ENCODE peak calls at places on chromosomes 11 and 22, in nine cellular contexts. One of them, this sample, is unnamed.

GRCh38 chr22:38040953-38041759 is 16.0 kb upstream of the PICK1 start:
- DNase-seq in adipocyte: no peak
- DNase-seq in cardiac fibroblast: no peak
- DNase-seq in activated gamma-delta T cell treated with anti-CD3 and anti-CD28 coated beads, Interleukin-2, amount 50 U/mL, for 16 hours: no peak
- DNase-seq in COR-L47: no peak
- DNase-seq in ELF-1: peak; percentile 25
- DNase-seq in NCI-H1092 treated with DMSO at 0.1 percent for 48 hours: no peak
- DNase-seq in astrocyte of the hippocampus: peak; percentile 40
- DNase-seq in osteocyte: no peak
- DNase-seq in this sample: no peak

GRCh38 chr22:39277135-39277607 is 32.4 kb upstream of the PDGFB start:
- DNase-seq in adipocyte: peak; percentile 85
- DNase-seq in cardiac fibroblast: peak; percentile 57
- DNase-seq in activated gamma-delta T cell treated with anti-CD3 and anti-CD28 coated beads, Interleukin-2, amount 50 U/mL, for 16 hours: no peak
- DNase-seq in COR-L47: no peak
- DNase-seq in ELF-1: no peak
- DNase-seq in NCI-H1092 treated with DMSO at 0.1 percent for 48 hours: no peak
- DNase-seq in astrocyte of the hippocampus: no peak
- DNase-seq in osteocyte: no peak
- DNase-seq in this sample: peak; percentile 48

GRCh38 chr22:23591203-23591791 is 11.2 kb upstream of the IGLL1 start:
- DNase-seq in adipocyte: peak; percentile 65
- DNase-seq in cardiac fibroblast: peak; percentile 78
- DNase-seq in activated gamma-delta T cell treated with anti-CD3 and anti-CD28 coated beads, Interleukin-2, amount 50 U/mL, for 16 hours: peak; percentile 27
- DNase-seq in COR-L47: peak; percentile 18
- DNase-seq in ELF-1: peak; percentile 88
- DNase-seq in NCI-H1092 treated with DMSO at 0.1 percent for 48 hours: peak; percentile 51
- DNase-seq in astrocyte of the hippocampus: peak; percentile 76
- DNase-seq in osteocyte: no peak
- DNase-seq in this sample: peak; percentile 55

GRCh38 chr11:82675838-82676237 is 57.8 kb downstream of the FAM181B start:
- DNase-seq in adipocyte: no peak
- DNase-seq in cardiac fibroblast: no peak
- DNase-seq in activated gamma-delta T cell treated with anti-CD3 and anti-CD28 coated beads, Interleukin-2, amount 50 U/mL, for 16 hours: no peak
- DNase-seq in COR-L47: no peak
- DNase-seq in ELF-1: peak; percentile 44
- DNase-seq in NCI-H1092 treated with DMSO at 0.1 percent for 48 hours: no peak
- DNase-seq in astrocyte of the hippocampus: no peak
- DNase-seq in osteocyte: no peak
- DNase-seq in this sample: no peak

GRCh38 chr11:67616431-67617242 is 9.9 kb downstream of the NDUFV1 start:
- DNase-seq in adipocyte: no peak
- DNase-seq in cardiac fibroblast: no peak
- DNase-seq in activated gamma-delta T cell treated with anti-CD3 and anti-CD28 coated beads, Interleukin-2, amount 50 U/mL, for 16 hours: no peak
- DNase-seq in COR-L47: no peak
- DNase-seq in ELF-1: no peak
- DNase-seq in NCI-H1092 treated with DMSO at 0.1 percent for 48 hours: no peak
- DNase-seq in astrocyte of the hippocampus: no peak
- DNase-seq in osteocyte: no peak
- DNase-seq in this sample: no peak

GRCh38 chr22:48979482-48979881 is 848.2 kb downstream of the BRD1 start:
- DNase-seq in adipocyte: no peak
- DNase-seq in cardiac fibroblast: no peak
- DNase-seq in activated gamma-delta T cell treated with anti-CD3 and anti-CD28 coated beads, Interleukin-2, amount 50 U/mL, for 16 hours: no peak
- DNase-seq in COR-L47: peak; percentile 33
- DNase-seq in ELF-1: peak; percentile 81
- DNase-seq in NCI-H1092 treated with DMSO at 0.1 percent for 48 hours: peak; percentile 14
- DNase-seq in astrocyte of the hippocampus: no peak
- DNase-seq in osteocyte: no peak
- DNase-seq in this sample: no peak

GRCh38 chr11:67411785-67412152 is 3.7 kb upstream of the CARNS1 start:
- DNase-seq in adipocyte: no peak
- DNase-seq in cardiac fibroblast: no peak
- DNase-seq in activated gamma-delta T cell treated with anti-CD3 and anti-CD28 coated beads, Interleukin-2, amount 50 U/mL, for 16 hours: no peak
- DNase-seq in COR-L47: no peak
- DNase-seq in ELF-1: no peak
- DNase-seq in NCI-H1092 treated with DMSO at 0.1 percent for 48 hours: no peak
- DNase-seq in astrocyte of the hippocampus: no peak
- DNase-seq in osteocyte: no peak
- DNase-seq in this sample: no peak

GRCh38 chr11:556175-556699 is 4.3 kb downstream of the LMNTD2 start:
- DNase-seq in adipocyte: peak; percentile 28
- DNase-seq in cardiac fibroblast: no peak
- DNase-seq in activated gamma-delta T cell treated with anti-CD3 and anti-CD28 coated beads, Interleukin-2, amount 50 U/mL, for 16 hours: no peak
- DNase-seq in COR-L47: no peak
- DNase-seq in ELF-1: no peak
- DNase-seq in NCI-H1092 treated with DMSO at 0.1 percent for 48 hours: no peak
- DNase-seq in astrocyte of the hippocampus: peak; percentile 42
- DNase-seq in osteocyte: no peak
- DNase-seq in this sample: no peak

GRCh38 chr22:17370036-17370765 is 941 bp downstream of the CECR2 start:
- DNase-seq in adipocyte: no peak
- DNase-seq in cardiac fibroblast: no peak
- DNase-seq in activated gamma-delta T cell treated with anti-CD3 and anti-CD28 coated beads, Interleukin-2, amount 50 U/mL, for 16 hours: no peak
- DNase-seq in COR-L47: no peak
- DNase-seq in ELF-1: peak; percentile 71
- DNase-seq in NCI-H1092 treated with DMSO at 0.1 percent for 48 hours: no peak
- DNase-seq in astrocyte of the hippocampus: peak; percentile 36
- DNase-seq in osteocyte: no peak
- DNase-seq in this sample: no peak

GRCh38 chr22:33770723-33771122 is 149.6 kb downstream of the LARGE1 start:
- DNase-seq in adipocyte: no peak
- DNase-seq in cardiac fibroblast: no peak
- DNase-seq in activated gamma-delta T cell treated with anti-CD3 and anti-CD28 coated beads, Interleukin-2, amount 50 U/mL, for 16 hours: no peak
- DNase-seq in COR-L47: no peak
- DNase-seq in ELF-1: no peak
- DNase-seq in NCI-H1092 treated with DMSO at 0.1 percent for 48 hours: no peak
- DNase-seq in astrocyte of the hippocampus: no peak
- DNase-seq in osteocyte: no peak
- DNase-seq in this sample: no peak

GRCh38 chr11:80186687-80187086 is 745.9 kb upstream of the TENM4 start:
- DNase-seq in adipocyte: no peak
- DNase-seq in cardiac fibroblast: no peak
- DNase-seq in activated gamma-delta T cell treated with anti-CD3 and anti-CD28 coated beads, Interleukin-2, amount 50 U/mL, for 16 hours: no peak
- DNase-seq in COR-L47: no peak
- DNase-seq in ELF-1: no peak
- DNase-seq in NCI-H1092 treated with DMSO at 0.1 percent for 48 hours: no peak
- DNase-seq in astrocyte of the hippocampus: no peak
- DNase-seq in osteocyte: no peak
- DNase-seq in this sample: no peak

GRCh38 chr11:64694821-64695365 is 28.1 kb downstream of the NRXN2 start:
- DNase-seq in adipocyte: no peak
- DNase-seq in cardiac fibroblast: no peak
- DNase-seq in activated gamma-delta T cell treated with anti-CD3 and anti-CD28 coated beads, Interleukin-2, amount 50 U/mL, for 16 hours: no peak
- DNase-seq in COR-L47: peak; percentile 71
- DNase-seq in ELF-1: peak; percentile 40
- DNase-seq in NCI-H1092 treated with DMSO at 0.1 percent for 48 hours: peak; percentile 93
- DNase-seq in astrocyte of the hippocampus: peak; percentile 30
- DNase-seq in osteocyte: no peak
- DNase-seq in this sample: no peak

GRCh38 chr11:79439430-79439892 is 1.4 kb downstream of the TENM4 start:
- DNase-seq in adipocyte: peak; percentile 15
- DNase-seq in cardiac fibroblast: no peak
- DNase-seq in activated gamma-delta T cell treated with anti-CD3 and anti-CD28 coated beads, Interleukin-2, amount 50 U/mL, for 16 hours: no peak
- DNase-seq in COR-L47: no peak
- DNase-seq in ELF-1: no peak
- DNase-seq in NCI-H1092 treated with DMSO at 0.1 percent for 48 hours: no peak
- DNase-seq in astrocyte of the hippocampus: peak; percentile 70
- DNase-seq in osteocyte: no peak
- DNase-seq in this sample: peak; percentile 39

GRCh38 chr22:22138915-22139314 is 105.7 kb upstream of the VPREB1 start:
- DNase-seq in adipocyte: no peak
- DNase-seq in cardiac fibroblast: no peak
- DNase-seq in activated gamma-delta T cell treated with anti-CD3 and anti-CD28 coated beads, Interleukin-2, amount 50 U/mL, for 16 hours: no peak
- DNase-seq in COR-L47: no peak
- DNase-seq in ELF-1: no peak
- DNase-seq in NCI-H1092 treated with DMSO at 0.1 percent for 48 hours: no peak
- DNase-seq in astrocyte of the hippocampus: no peak
- DNase-seq in osteocyte: no peak
- DNase-seq in this sample: no peak

GRCh38 chr11:47406896-47407745 is 1.3 kb upstream of the SLC39A13 start:
- DNase-seq in adipocyte: peak; percentile 37
- DNase-seq in cardiac fibroblast: peak; percentile 45
- DNase-seq in activated gamma-delta T cell treated with anti-CD3 and anti-CD28 coated beads, Interleukin-2, amount 50 U/mL, for 16 hours: no peak
- DNase-seq in COR-L47: no peak
- DNase-seq in ELF-1: no peak
- DNase-seq in NCI-H1092 treated with DMSO at 0.1 percent for 48 hours: no peak
- DNase-seq in astrocyte of the hippocampus: no peak
- DNase-seq in osteocyte: no peak
- DNase-seq in this sample: no peak

GRCh38 chr11:118545533-118545932 is 14.5 kb downstream of the TMEM25 start:
- DNase-seq in adipocyte: no peak
- DNase-seq in cardiac fibroblast: no peak
- DNase-seq in activated gamma-delta T cell treated with anti-CD3 and anti-CD28 coated beads, Interleukin-2, amount 50 U/mL, for 16 hours: no peak
- DNase-seq in COR-L47: no peak
- DNase-seq in ELF-1: no peak
- DNase-seq in NCI-H1092 treated with DMSO at 0.1 percent for 48 hours: no peak
- DNase-seq in astrocyte of the hippocampus: no peak
- DNase-seq in osteocyte: no peak
- DNase-seq in this sample: no peak

GRCh38 chr11:112882494-112883381 is 78.5 kb upstream of the NCAM1 start:
- DNase-seq in adipocyte: no peak
- DNase-seq in cardiac fibroblast: peak; percentile 51
- DNase-seq in activated gamma-delta T cell treated with anti-CD3 and anti-CD28 coated beads, Interleukin-2, amount 50 U/mL, for 16 hours: no peak
- DNase-seq in COR-L47: no peak
- DNase-seq in ELF-1: no peak
- DNase-seq in NCI-H1092 treated with DMSO at 0.1 percent for 48 hours: no peak
- DNase-seq in astrocyte of the hippocampus: peak; percentile 13
- DNase-seq in osteocyte: no peak
- DNase-seq in this sample: peak; percentile 8

GRCh38 chr11:111419641-111420327 is 40.7 kb upstream of the POU2AF1 start:
- DNase-seq in adipocyte: no peak
- DNase-seq in cardiac fibroblast: no peak
- DNase-seq in activated gamma-delta T cell treated with anti-CD3 and anti-CD28 coated beads, Interleukin-2, amount 50 U/mL, for 16 hours: no peak
- DNase-seq in COR-L47: no peak
- DNase-seq in ELF-1: no peak
- DNase-seq in NCI-H1092 treated with DMSO at 0.1 percent for 48 hours: peak; percentile 67
- DNase-seq in astrocyte of the hippocampus: no peak
- DNase-seq in osteocyte: no peak
- DNase-seq in this sample: no peak

GRCh38 chr11:74695705-74696280 is 35.4 kb downstream of the CHRDL2 start:
- DNase-seq in adipocyte: no peak
- DNase-seq in cardiac fibroblast: no peak
- DNase-seq in activated gamma-delta T cell treated with anti-CD3 and anti-CD28 coated beads, Interleukin-2, amount 50 U/mL, for 16 hours: no peak
- DNase-seq in COR-L47: no peak
- DNase-seq in ELF-1: peak; percentile 67
- DNase-seq in NCI-H1092 treated with DMSO at 0.1 percent for 48 hours: no peak
- DNase-seq in astrocyte of the hippocampus: no peak
- DNase-seq in osteocyte: no peak
- DNase-seq in this sample: peak; percentile 37

GRCh38 chr11:104134760-104135159 is 29.2 kb downstream of the PDGFD start:
- DNase-seq in adipocyte: peak; percentile 54
- DNase-seq in cardiac fibroblast: peak; percentile 47
- DNase-seq in activated gamma-delta T cell treated with anti-CD3 and anti-CD28 coated beads, Interleukin-2, amount 50 U/mL, for 16 hours: no peak
- DNase-seq in COR-L47: no peak
- DNase-seq in ELF-1: peak; percentile 32
- DNase-seq in NCI-H1092 treated with DMSO at 0.1 percent for 48 hours: no peak
- DNase-seq in astrocyte of the hippocampus: peak; percentile 34
- DNase-seq in osteocyte: no peak
- DNase-seq in this sample: peak; percentile 64

GRCh38 chr11:7028141-7028540 is 7.9 kb downstream of the NLRP14 start:
- DNase-seq in adipocyte: no peak
- DNase-seq in cardiac fibroblast: no peak
- DNase-seq in activated gamma-delta T cell treated with anti-CD3 and anti-CD28 coated beads, Interleukin-2, amount 50 U/mL, for 16 hours: no peak
- DNase-seq in COR-L47: no peak
- DNase-seq in ELF-1: no peak
- DNase-seq in NCI-H1092 treated with DMSO at 0.1 percent for 48 hours: no peak
- DNase-seq in astrocyte of the hippocampus: no peak
- DNase-seq in osteocyte: no peak
- DNase-seq in this sample: no peak

GRCh38 chr11:121383726-121384125 is 68.4 kb upstream of the SORL1 start:
- DNase-seq in adipocyte: no peak
- DNase-seq in cardiac fibroblast: no peak
- DNase-seq in activated gamma-delta T cell treated with anti-CD3 and anti-CD28 coated beads, Interleukin-2, amount 50 U/mL, for 16 hours: no peak
- DNase-seq in COR-L47: no peak
- DNase-seq in ELF-1: no peak
- DNase-seq in NCI-H1092 treated with DMSO at 0.1 percent for 48 hours: no peak
- DNase-seq in astrocyte of the hippocampus: peak; percentile 28
- DNase-seq in osteocyte: no peak
- DNase-seq in this sample: no peak

GRCh38 chr11:110759972-110760381 is 47.7 kb upstream of the ARHGAP20 start:
- DNase-seq in adipocyte: peak; percentile 87
- DNase-seq in cardiac fibroblast: peak; percentile 90
- DNase-seq in activated gamma-delta T cell treated with anti-CD3 and anti-CD28 coated beads, Interleukin-2, amount 50 U/mL, for 16 hours: no peak
- DNase-seq in COR-L47: no peak
- DNase-seq in ELF-1: no peak
- DNase-seq in NCI-H1092 treated with DMSO at 0.1 percent for 48 hours: peak; percentile 58
- DNase-seq in astrocyte of the hippocampus: peak; percentile 72
- DNase-seq in osteocyte: no peak
- DNase-seq in this sample: peak; percentile 91

This sample was measured in fibroblast of the aortic adventitia.